ENCODE peak calls at places on chromosomes 2 and 18, in seven cellular contexts. L is OCI-LY7, F is GM23338, N is neural progenitor cell, D is PC-3, R is GM23248, H is SK-N-SH. O is an unnamed sample.

GRCh38 chr2:98412751-98413445 is 31.8 kb upstream of the INPP4A start:
- DNase-seq in L (peak; percentile 71), F (peak; percentile 84), N (peak; percentile 81), D (peak; percentile 87), R (peak; percentile 69), H (peak; percentile 60), O (peak; percentile 53)

GRCh38 chr2:163551974-163552373 is 183.8 kb downstream of the FIGN start:
- DNase-seq in L (no peak), F (no peak), N (no peak), D (peak; percentile 16), R (peak; percentile 63), H (no peak), O (no peak)

GRCh38 chr2:65539633-65540032 is 107.2 kb upstream of the SPRED2 start:
- DNase-seq in L (no peak), F (no peak), N (no peak), D (no peak), R (no peak), H (peak; percentile 87), O (no peak)

GRCh38 chr2:150811259-150811912 is 323.9 kb upstream of the RND3 start:
- DNase-seq in L (no peak), F (no peak), N (no peak), D (peak; percentile 17), R (peak; percentile 59), H (no peak), O (no peak)

GRCh38 chr2:172148246-172148645 is 45.5 kb upstream of the DLX2 start:
- DNase-seq in L (no peak), F (no peak), N (no peak), D (no peak), R (peak; percentile 83), H (no peak), O (no peak)

GRCh38 chr18:9694952-9695495 is 13.1 kb upstream of the RAB31 start:
- DNase-seq in L (no peak), F (no peak), N (no peak), D (no peak), R (no peak), H (no peak), O (no peak)

GRCh38 chr18:59264136-59264571 is 9.1 kb downstream of the RAX start:
- DNase-seq in L (no peak), F (peak; percentile 74), N (peak; percentile 72), D (no peak), R (no peak), H (peak; percentile 47), O (no peak)

GRCh38 chr2:202541137-202541536 is 93.6 kb upstream of the FAM117B start:
- DNase-seq in L (no peak), F (no peak), N (no peak), D (no peak), R (no peak), H (no peak), O (no peak)

GRCh38 chr2:19356545-19357382 is 1.7 kb downstream of the OSR1 start:
- DNase-seq in L (no peak), F (peak; percentile 56), N (peak; percentile 67), D (no peak), R (peak; percentile 56), H (peak; percentile 60), O (no peak)

GRCh38 chr2:1960761-1961160 is 216.4 kb upstream of the PXDN start:
- DNase-seq in L (no peak), F (no peak), N (no peak), D (no peak), R (no peak), H (no peak), O (no peak)

GRCh38 chr2:66084948-66085590 is 349.9 kb upstream of the MEIS1 start:
- DNase-seq in L (no peak), F (no peak), N (no peak), D (no peak), R (no peak), H (no peak), O (no peak)

GRCh38 chr2:12809526-12809925 is 92.8 kb downstream of the TRIB2 start:
- DNase-seq in L (no peak), F (no peak), N (no peak), D (no peak), R (no peak), H (no peak), O (no peak)

GRCh38 chr2:28084564-28084963 is 194.0 kb downstream of the BABAM2 start:
- DNase-seq in L (no peak), F (no peak), N (no peak), D (peak; percentile 53), R (no peak), H (no peak), O (no peak)

GRCh38 chr2:106956879-106957278 is 70.9 kb upstream of the ST6GAL2 start:
- DNase-seq in L (no peak), F (peak; percentile 16), N (no peak), D (peak; percentile 21), R (peak; percentile 97), H (peak; percentile 57), O (no peak)

GRCh38 chr18:77081387-77081773 is 51.2 kb downstream of the MBP start:
- DNase-seq in L (no peak), F (no peak), N (no peak), D (no peak), R (peak; percentile 55), H (no peak), O (no peak)

GRCh38 chr2:128271186-128271890 is 47.3 kb downstream of the HS6ST1 start:
- DNase-seq in L (no peak), F (no peak), N (no peak), D (no peak), R (no peak), H (no peak), O (no peak)

GRCh38 chr2:106193491-106193976 is 567 bp downstream of the UXS1 start:
- DNase-seq in L (peak; percentile 29), F (peak; percentile 40), N (peak; percentile 78), D (no peak), R (peak; percentile 57), H (peak; percentile 70), O (no peak)

GRCh38 chr2:42025151-42025582 is 22.7 kb upstream of the PKDCC start:
- DNase-seq in L (no peak), F (peak; percentile 69), N (no peak), D (no peak), R (peak; percentile 56), H (peak; percentile 74), O (no peak)

GRCh38 chr18:79645291-79645983 is 34.2 kb upstream of the CTDP1 start:
- DNase-seq in L (no peak), F (no peak), N (no peak), D (no peak), R (no peak), H (no peak), O (no peak)

GRCh38 chr2:16201876-16202642 is 261.7 kb downstream of the MYCN start:
- DNase-seq in L (no peak), F (no peak), N (no peak), D (no peak), R (no peak), H (no peak), O (no peak)

GRCh38 chr2:239073745-239074530 is 226.1 kb downstream of the TWIST2 start:
- DNase-seq in L (no peak), F (no peak), N (no peak), D (no peak), R (no peak), H (no peak), O (no peak)

GRCh38 chr2:189208254-189208653 is 28.7 kb upstream of the COL5A2 start:
- DNase-seq in L (no peak), F (no peak), N (peak; percentile 8), D (no peak), R (no peak), H (no peak), O (no peak)

GRCh38 chr2:162073776-162074578 is at the start of gene DPP4:
- DNase-seq in L (no peak), F (peak; percentile 81), N (peak; percentile 70), D (peak; percentile 62), R (peak; percentile 84), H (peak; percentile 34), O (no peak)

GRCh38 chr2:19574788-19575260 is 216.4 kb upstream of the OSR1 start:
- DNase-seq in L (no peak), F (peak; percentile 18), N (peak; percentile 46), D (no peak), R (peak; percentile 84), H (no peak), O (no peak)

GRCh38 chr18:74577019-74577418 is 20.7 kb upstream of the ZNF407 start:
- DNase-seq in L (no peak), F (no peak), N (peak; percentile 1), D (no peak), R (no peak), H (peak; percentile 57), O (no peak)

GRCh38 chr2:111946294-111947114 is 48.1 kb downstream of the MERTK start:
- DNase-seq in L (no peak), F (peak; percentile 24), N (no peak), D (peak; percentile 99), R (peak; percentile 92), H (no peak), O (peak; percentile 94)

GRCh38 chr18:31275722-31276463 is 42.1 kb upstream of the DSG1 start:
- DNase-seq in L (no peak), F (no peak), N (no peak), D (peak; percentile 30), R (no peak), H (no peak), O (peak; percentile 18)

GRCh38 chr2:200091126-200091525 is 135.7 kb downstream of the MAIP1 start:
- DNase-seq in L (no peak), F (no peak), N (peak; percentile 30), D (no peak), R (no peak), H (no peak), O (no peak)

GRCh38 chr2:160492401-160493226 is 993 bp downstream of the RBMS1 start:
- DNase-seq in L (no peak), F (peak; percentile 93), N (peak; percentile 95), D (peak; percentile 77), R (peak; percentile 85), H (peak; percentile 82), O (peak; percentile 13)

GRCh38 chr18:78603584-78603983 is 376.0 kb upstream of the SALL3 start:
- DNase-seq in L (no peak), F (no peak), N (no peak), D (no peak), R (no peak), H (no peak), O (no peak)
- TF ChIP-seq EZH2phosphoT487 in L (no peak), F (no peak), N (no peak), D (no peak), R (no peak), H (no peak), O (no peak)

DNA sequence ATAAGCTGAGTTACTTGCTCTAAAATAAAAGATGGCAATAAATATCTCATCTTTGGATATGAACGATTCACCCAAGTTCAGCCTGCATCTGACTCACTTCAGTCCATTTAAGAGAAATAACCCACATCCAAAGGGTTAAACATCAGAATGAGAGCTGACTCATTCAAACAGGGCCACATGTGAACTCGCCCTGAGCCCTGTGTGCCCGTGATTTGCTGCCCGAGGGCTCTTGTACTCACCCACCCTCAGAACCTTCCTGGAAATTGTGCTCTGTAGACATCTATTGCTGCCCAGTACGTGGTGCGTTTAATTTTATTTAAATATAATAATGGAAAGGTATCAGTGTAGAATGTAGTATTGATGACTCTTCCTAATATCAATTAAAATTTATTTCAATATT is 66.9 kb upstream of the RBM44 start:
- DNase-seq in L (no peak), F (no peak), N (no peak), D (peak; percentile 73), R (peak; percentile 90), H (peak; percentile 64), O (peak; percentile 23)
- H3K4me1 ChIP-seq in L (no peaks in the 10 kb centered on the region), F (peaks cover 65% of the 10 kb centered on the region), N (peaks cover 13% of the 10 kb centered on the region), D (peaks cover 27% of the 10 kb centered on the region), R (peaks cover 43% of the 10 kb centered on the region), H (peaks cover 46% of the 10 kb centered on the region), O (peaks cover 53% of the 10 kb centered on the region)

GRCh38 chr2:237968048-237968862 is 1.4 kb downstream of the UBE2F start:
- DNase-seq in L (peak; percentile 86), F (peak; percentile 41), N (no peak), D (peak; percentile 7), R (peak; percentile 89), H (peak; percentile 59), O (no peak)
- TF ChIP-seq EZH2phosphoT487 in L (no peak), F (no peak), N (no peak), D (no peak), R (no peak), H (no peak), O (no peak)

GRCh38 chr2:88837511-88838160 is 146.2 kb downstream of the RPIA start:
- DNase-seq in L (peak; percentile 66), F (no peak), N (no peak), D (no peak), R (no peak), H (no peak), O (no peak)
- H3K4me1 ChIP-seq in L (peaks cover 99% of the 10 kb centered on the region), F (no peaks in the 10 kb centered on the region), N (no peaks in the 10 kb centered on the region), D (no peaks in the 10 kb centered on the region), R (no peaks in the 10 kb centered on the region), H (no peaks in the 10 kb centered on the region), O (no peaks in the 10 kb centered on the region)